ENCODE peak calls at places on chromosome 11, in nine cellular contexts. M, A, H, Q, N, P, D, V and T are unnamed samples.

GRCh38 chr11:10058356-10058755 is 235.7 kb downstream of the SBF2 start:
- DNase-seq in M (no peak), A (no peak), H (no peak), Q (peak), N (no peak), P (no peak), D (no peak), V (no peak), T (peak)

GRCh38 chr11:91163619-91164451 is 941.0 kb upstream of the CHORDC1 start:
- DNase-seq in M (no peak), A (no peak), H (no peak), Q (peak), N (peak), P (no peak), D (no peak), V (peak), T (peak)

GRCh38 chr11:36379653-36380052 is 83.6 kb downstream of the PRR5L start:
- DNase-seq in M (no peak), A (no peak), H (no peak), Q (no peak), N (no peak), P (no peak), D (no peak), V (no peak), T (peak)

GRCh38 chr11:86696004-86696403 is 23.6 kb upstream of the ME3 start:
- DNase-seq in M (no peak), A (peak), H (no peak), Q (peak), N (peak), P (peak), D (no peak), V (peak), T (peak)

GRCh38 chr11:14336507-14337503 is 22.2 kb downstream of the RRAS2 start:
- DNase-seq in M (no peak), A (peak), H (no peak), Q (peak), N (peak), P (peak), D (no peak), V (peak), T (peak)

GRCh38 chr11:9691865-9692264 is 28.0 kb downstream of the SWAP70 start:
- DNase-seq in M (no peak), A (no peak), H (no peak), Q (peak), N (no peak), P (no peak), D (no peak), V (peak), T (peak)

GRCh38 chr11:118434123-118434552 is 2.2 kb upstream of the KMT2A start:
- DNase-seq in M (no peak), A (peak), H (no peak), Q (peak), N (peak), P (no peak), D (no peak), V (peak), T (peak)

GRCh38 chr11:2667940-2668339 is 31.9 kb downstream of the KCNQ1OT1 start:
- DNase-seq in M (no peak), A (no peak), H (no peak), Q (no peak), N (no peak), P (no peak), D (no peak), V (no peak), T (no peak)

GRCh38 chr11:33317662-33318061 is 60.5 kb downstream of the HIPK3 start:
- DNase-seq in M (no peak), A (peak), H (no peak), Q (peak), N (no peak), P (no peak), D (no peak), V (no peak), T (peak)

GRCh38 chr11:107252429-107253161 is 205.0 kb downstream of the CWF19L2 start:
- DNase-seq in M (no peak), A (no peak), H (no peak), Q (no peak), N (no peak), P (no peak), D (no peak), V (no peak), T (no peak)

GRCh38 chr11:2450321-2451041 is 5.7 kb downstream of the KCNQ1 start:
- DNase-seq in M (no peak), A (no peak), H (no peak), Q (no peak), N (no peak), P (no peak), D (no peak), V (no peak), T (no peak)

GRCh38 chr11:1078191-1078601 is 3.5 kb downstream of the MUC2 start:
- DNase-seq in M (no peak), A (no peak), H (no peak), Q (no peak), N (no peak), P (no peak), D (peak), V (no peak), T (no peak)

GRCh38 chr11:10654211-10655150 is 39.1 kb downstream of the IRAG1 start:
- DNase-seq in M (no peak), A (peak), H (peak), Q (peak), N (peak), P (no peak), D (no peak), V (peak), T (peak)

GRCh38 chr11:69832561-69833413 is 13.6 kb upstream of the FGF3 start:
- DNase-seq in M (no peak), A (no peak), H (no peak), Q (no peak), N (no peak), P (no peak), D (no peak), V (no peak), T (no peak)

GRCh38 chr11:91755951-91756707 is 468.5 kb upstream of the FAT3 start:
- DNase-seq in M (no peak), A (no peak), H (no peak), Q (no peak), N (no peak), P (no peak), D (no peak), V (no peak), T (no peak)

GRCh38 chr11:109304159-109304558 is 117.8 kb upstream of the C11orf87 start:
- DNase-seq in M (no peak), A (peak), H (no peak), Q (peak), N (no peak), P (no peak), D (no peak), V (no peak), T (peak)

GRCh38 chr11:88414385-88414861 is 76.9 kb upstream of the CTSC start:
- DNase-seq in M (peak), A (peak), H (no peak), Q (peak), N (peak), P (no peak), D (peak), V (peak), T (peak)

GRCh38 chr11:96827164-96827563 is 437.4 kb downstream of the JRKL start:
- DNase-seq in M (no peak), A (no peak), H (no peak), Q (peak), N (peak), P (no peak), D (no peak), V (peak), T (no peak)

GRCh38 chr11:122656073-122656630 is 630 bp downstream of the UBASH3B start:
- DNase-seq in M (peak), A (peak), H (peak), Q (peak), N (peak), P (no peak), D (peak), V (peak), T (peak)

GRCh38 chr11:38014405-38014804 is 1416.4 kb upstream of the RAG2 start:
- DNase-seq in M (no peak), A (peak), H (no peak), Q (peak), N (peak), P (peak), D (no peak), V (peak), T (no peak)

GRCh38 chr11:124481365-124482323 is 36.1 kb upstream of the OR8B8 start:
- DNase-seq in M (peak), A (peak), H (no peak), Q (peak), N (peak), P (no peak), D (no peak), V (peak), T (peak)

GRCh38 chr11:116499396-116500001 is 273.3 kb downstream of the BUD13 start:
- DNase-seq in M (peak), A (peak), H (peak), Q (peak), N (peak), P (no peak), D (peak), V (peak), T (no peak)

GRCh38 chr11:33259869-33260268 is 2.7 kb downstream of the HIPK3 start:
- DNase-seq in M (no peak), A (no peak), H (no peak), Q (peak), N (no peak), P (no peak), D (no peak), V (no peak), T (no peak)

GRCh38 chr11:29306527-29306926 is 710.3 kb downstream of the KCNA4 start:
- DNase-seq in M (peak), A (peak), H (no peak), Q (peak), N (peak), P (peak), D (no peak), V (peak), T (peak)

GRCh38 chr11:47946682-47947575 is 33.4 kb upstream of the PTPRJ start:
- DNase-seq in M (peak), A (peak), H (no peak), Q (peak), N (peak), P (peak), D (peak), V (peak), T (peak)

GRCh38 chr11:127528297-127528696 is 527.7 kb upstream of the KIRREL3 start:
- DNase-seq in M (no peak), A (no peak), H (no peak), Q (no peak), N (no peak), P (no peak), D (no peak), V (no peak), T (no peak)

GRCh38 chr11:86718999-86719398 is 46.6 kb upstream of the ME3 start:
- DNase-seq in M (no peak), A (no peak), H (no peak), Q (no peak), N (no peak), P (no peak), D (no peak), V (no peak), T (no peak)

GRCh38 chr11:117734596-117734995 is 62.4 kb downstream of the DSCAML1 start:
- DNase-seq in M (no peak), A (no peak), H (no peak), Q (no peak), N (no peak), P (no peak), D (no peak), V (no peak), T (no peak)

GRCh38 chr11:68575025-68575665 is 109.2 kb upstream of the GAL start:
- DNase-seq in M (no peak), A (no peak), H (no peak), Q (no peak), N (peak), P (no peak), D (no peak), V (no peak), T (no peak)

GRCh38 chr11:83819936-83820549 is 533.9 kb upstream of the CCDC90B start:
- DNase-seq in M (peak), A (peak), H (peak), Q (peak), N (peak), P (peak), D (peak), V (peak), T (peak)

GRCh38 chr11:65117206-65118096 is at the start of gene ZNHIT2:
- DNase-seq in M (peak), A (peak), H (peak), Q (peak), N (peak), P (peak), D (peak), V (peak), T (peak)
- TF ChIP-seq CTCF in M (peak), A (peak), H (peak), Q (peak), N (peak), P (peak), D (peak), V (peak), T (peak)

GRCh38 chr11:45204761-45205160 is 58.3 kb downstream of the PRDM11 start:
- DNase-seq in M (no peak), A (no peak), H (no peak), Q (no peak), N (peak), P (no peak), D (no peak), V (no peak), T (no peak)
- TF ChIP-seq CTCF in M (no peak), A (no peak), H (no peak), Q (no peak), N (peak), P (no peak), D (no peak), V (peak), T (no peak)

GRCh38 chr11:46345131-46345597 is 2.1 kb upstream of the DGKZ start:
- DNase-seq in M (no peak), A (no peak), H (peak), Q (no peak), N (no peak), P (no peak), D (no peak), V (no peak), T (peak)

GRCh38 chr11:46345881-46346484 is 1.3 kb upstream of the DGKZ start:
- DNase-seq in M (no peak), A (no peak), H (no peak), Q (no peak), N (no peak), P (no peak), D (no peak), V (no peak), T (no peak)

GRCh38 chr11:46347637-46348311 is 511 bp downstream of the DGKZ start:
- DNase-seq in M (no peak), A (no peak), H (no peak), Q (no peak), N (no peak), P (no peak), D (no peak), V (no peak), T (no peak)

GRCh38 chr11:46348566-46348981 is 1.3 kb downstream of the DGKZ start:
- DNase-seq in M (no peak), A (no peak), H (no peak), Q (no peak), N (no peak), P (no peak), D (peak), V (no peak), T (no peak)

DNA sequence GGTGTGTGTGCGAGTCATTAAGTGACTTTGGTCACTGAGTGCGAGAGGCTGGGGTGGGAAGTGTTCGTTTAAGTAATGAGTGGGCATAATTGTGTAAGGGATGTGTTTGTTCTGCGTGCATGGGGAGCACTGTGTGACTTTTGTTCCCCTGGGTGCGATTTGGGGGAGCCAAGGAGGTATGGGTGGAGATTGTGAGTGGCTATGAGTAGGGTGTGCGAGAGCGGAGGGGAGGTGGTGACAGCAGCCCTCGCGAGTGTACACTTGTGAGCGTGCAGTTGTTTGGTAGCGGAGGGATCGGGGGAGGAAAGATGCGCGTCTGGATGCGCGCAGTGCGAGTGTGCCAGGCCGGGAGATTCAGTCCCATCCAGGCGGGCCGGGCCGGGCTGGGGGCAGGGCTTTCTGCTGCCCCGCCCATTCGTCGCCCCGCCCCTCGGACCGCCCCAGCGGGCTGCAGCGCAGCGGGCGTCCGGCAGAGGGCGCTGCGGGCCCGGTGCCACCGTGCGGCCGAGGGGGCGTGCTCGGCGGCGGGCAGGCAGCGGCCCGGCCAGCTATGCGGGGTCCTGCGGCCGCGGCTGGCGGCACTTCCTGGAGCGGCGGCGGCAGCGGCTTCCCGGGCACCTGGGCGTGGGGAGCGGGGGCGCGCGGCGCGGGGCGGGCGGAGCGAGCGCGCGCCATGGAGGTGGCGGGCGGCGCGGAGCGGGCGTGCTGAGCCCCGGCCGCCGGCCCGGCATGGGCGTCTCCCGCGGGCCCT is at the start of gene DGKZ:
- DNase-seq in M (peak), A (peak), H (peak), Q (peak), N (peak), P (no peak), D (peak), V (peak), T (peak)
- TF ChIP-seq CTCF in M (peak), A (peak), H (peak), Q (peak), N (peak), P (peak), D (peak), V (peak), T (peak)

GRCh38 chr11:76860539-76861475 is at the start of gene ACER3:
- DNase-seq in M (peak), A (peak), H (peak), Q (peak), N (peak), P (peak), D (peak), V (peak), T (peak)
- TF ChIP-seq CTCF in M (no peak), A (peak), H (no peak), Q (peak), N (peak), P (peak), D (no peak), V (peak), T (no peak)